ENCODE peak calls at places on chromosome 2, in seven cellular contexts. F is fibroblast of lung, T is adrenal gland, S is transverse colon, L is heart left ventricle, J is lung, V is upper lobe of right lung. I is an unnamed sample.
A peak's percentile ranks its signal among the peaks of the same experiment; 100 is the strongest.

GRCh38 chr2:219385958-219386520 is 1.7 kb downstream of the DNPEP start:
- DNase-seq in F (no peak), T (peak; percentile 38), S (no peak), L (no peak), J (no peak), V (peak; percentile 53), I (no peak)

GRCh38 chr2:96554293-96555145 is 18.0 kb downstream of the ARID5A start:
- DNase-seq in F (peak; percentile 34), T (peak; percentile 73), S (peak; percentile 71), L (peak; percentile 72), J (peak; percentile 61), V (peak; percentile 85), I (peak; percentile 53)

GRCh38 chr2:226524381-226524843 is 275.2 kb downstream of the IRS1 start:
- DNase-seq in F (peak; percentile 86), T (peak; percentile 24), S (no peak), L (no peak), J (no peak), V (no peak), I (no peak)

GRCh38 chr2:16287281-16287680 is 346.9 kb downstream of the MYCN start:
- DNase-seq in F (no peak), T (no peak), S (no peak), L (no peak), J (no peak), V (no peak), I (peak; percentile 97)

GRCh38 chr2:79512442-79513401 is at the start of gene CTNNA2:
- DNase-seq in F (peak; percentile 26), T (peak; percentile 70), S (peak; percentile 16), L (peak; percentile 12), J (no peak), V (peak; percentile 69), I (peak; percentile 91)

GRCh38 chr2:30398084-30398483 is 49.0 kb upstream of the LCLAT1 start:
- DNase-seq in F (no peak), T (no peak), S (no peak), L (no peak), J (no peak), V (no peak), I (no peak)

GRCh38 chr2:7812231-7812995 is 869.4 kb upstream of the ID2 start:
- DNase-seq in F (peak; percentile 85), T (no peak), S (no peak), L (no peak), J (no peak), V (no peak), I (no peak)

GRCh38 chr2:214549946-214550345 is 139.1 kb downstream of the VWC2L start:
- DNase-seq in F (no peak), T (no peak), S (no peak), L (no peak), J (no peak), V (no peak), I (no peak)

GRCh38 chr2:212147921-212148513 is 390.6 kb downstream of the ERBB4 start:
- DNase-seq in F (no peak), T (no peak), S (no peak), L (no peak), J (no peak), V (no peak), I (no peak)

GRCh38 chr2:5497874-5498273 is 194.3 kb upstream of the SOX11 start:
- DNase-seq in F (no peak), T (no peak), S (no peak), L (no peak), J (no peak), V (no peak), I (no peak)
- H3K27me3 ChIP-seq in F (no peaks in the 10 kb centered on the region), T (no peaks in the 10 kb centered on the region), S (no peaks in the 10 kb centered on the region), L (no peaks in the 10 kb centered on the region), J (no peaks in the 10 kb centered on the region), V (no peaks in the 10 kb centered on the region), I (no peaks in the 10 kb centered on the region)

DNA sequence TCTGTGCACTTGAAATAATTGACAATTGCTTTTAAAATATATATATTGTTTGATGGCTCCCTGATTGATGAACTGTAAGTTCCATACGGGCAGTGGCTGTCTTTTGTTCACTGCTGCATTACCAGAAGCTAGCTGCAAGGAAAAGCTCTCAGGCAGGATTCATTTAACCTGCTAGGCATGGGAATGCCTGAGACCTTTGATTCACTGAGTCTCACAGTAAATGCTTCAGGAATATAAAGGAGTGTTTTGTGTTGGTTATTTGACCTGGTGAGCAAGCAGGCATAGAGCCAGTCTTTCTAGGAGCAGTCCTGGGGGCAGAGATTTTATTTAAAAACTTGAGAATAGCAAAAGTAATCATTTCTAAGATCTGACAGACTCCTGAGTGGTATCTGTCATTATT is 193.2 kb upstream of the ITGA4 start:
- DNase-seq in F (peak; percentile 8), T (no peak), S (no peak), L (no peak), J (no peak), V (no peak), I (no peak)
- TF ChIP-seq CTCF in F (no peak), T (no peak), S (no peak), L (no peak), J (no peak), V (no peak), I (no peak)

DNA sequence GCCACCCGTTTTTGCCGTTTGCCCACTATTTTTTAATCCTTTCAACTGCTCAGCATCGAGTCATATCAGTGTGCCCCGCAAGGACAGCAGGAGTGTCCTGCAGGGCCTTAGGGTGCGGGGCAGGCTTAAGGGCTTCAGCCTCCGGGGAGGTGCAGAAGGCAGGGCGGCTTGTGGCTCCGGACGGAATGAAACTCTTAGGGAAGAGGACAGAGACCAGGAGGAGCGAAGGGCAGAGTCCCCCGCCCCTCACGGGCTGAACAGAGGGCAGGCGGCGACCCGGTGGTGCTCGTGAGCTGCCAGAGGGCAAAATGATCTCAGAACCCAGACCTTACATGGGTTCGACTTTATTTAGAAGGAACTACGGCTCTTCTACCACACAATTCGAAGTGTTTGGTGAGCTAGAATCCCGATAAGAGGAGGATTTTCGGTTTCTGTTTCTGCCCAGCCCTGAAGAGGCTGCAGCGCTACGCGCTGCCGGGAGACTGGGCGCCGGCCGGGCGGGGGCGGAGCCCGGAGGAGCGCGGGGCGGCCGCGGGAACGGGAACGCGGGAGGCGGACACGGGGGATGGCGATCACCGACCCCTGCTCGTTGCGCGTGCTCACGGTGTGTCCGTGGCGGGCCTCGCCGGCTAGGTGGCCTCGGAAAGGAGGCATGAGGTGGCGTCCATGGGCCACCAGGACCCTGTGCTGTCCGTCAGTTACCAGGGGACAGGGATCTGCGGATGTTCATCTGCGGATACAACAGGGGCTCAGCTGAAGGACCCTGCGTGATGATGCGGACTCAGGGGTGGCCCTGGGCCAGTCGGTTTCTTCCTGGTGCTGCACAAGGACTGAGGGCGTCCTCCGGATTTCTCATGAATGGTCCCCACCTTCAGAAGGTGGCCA is 4.3 kb upstream of the SP100 start:
- DNase-seq in F (peak; percentile 57), T (peak; percentile 73), S (peak; percentile 73), L (peak; percentile 73), J (peak; percentile 51), V (peak; percentile 87), I (peak; percentile 50)
- H3K4me1 ChIP-seq in F (peaks cover 12% of the 10 kb centered on the region), T (peaks cover 26% of the 10 kb centered on the region), S (peaks cover 8% of the 10 kb centered on the region), L (peaks cover 14% of the 10 kb centered on the region), J (peaks cover 35% of the 10 kb centered on the region), V (peaks cover 17% of the 10 kb centered on the region), I (no peaks in the 10 kb centered on the region)

GRCh38 chr2:44952806-44953685 is 11.5 kb downstream of the SIX3 start:
- DNase-seq in F (no peak), T (no peak), S (no peak), L (no peak), J (no peak), V (no peak), I (no peak)

GRCh38 chr2:44952143-44952805 is 10.8 kb downstream of the SIX3 start:
- DNase-seq in F (peak; percentile 58), T (peak; percentile 43), S (peak; percentile 24), L (no peak), J (no peak), V (no peak), I (no peak)

GRCh38 chr2:44951124-44951523 is 9.6 kb downstream of the SIX3 start:
- DNase-seq in F (no peak), T (no peak), S (no peak), L (no peak), J (no peak), V (no peak), I (no peak)

GRCh38 chr2:44950646-44951045 is 9.1 kb downstream of the SIX3 start:
- DNase-seq in F (no peak), T (no peak), S (no peak), L (no peak), J (no peak), V (no peak), I (no peak)

DNA sequence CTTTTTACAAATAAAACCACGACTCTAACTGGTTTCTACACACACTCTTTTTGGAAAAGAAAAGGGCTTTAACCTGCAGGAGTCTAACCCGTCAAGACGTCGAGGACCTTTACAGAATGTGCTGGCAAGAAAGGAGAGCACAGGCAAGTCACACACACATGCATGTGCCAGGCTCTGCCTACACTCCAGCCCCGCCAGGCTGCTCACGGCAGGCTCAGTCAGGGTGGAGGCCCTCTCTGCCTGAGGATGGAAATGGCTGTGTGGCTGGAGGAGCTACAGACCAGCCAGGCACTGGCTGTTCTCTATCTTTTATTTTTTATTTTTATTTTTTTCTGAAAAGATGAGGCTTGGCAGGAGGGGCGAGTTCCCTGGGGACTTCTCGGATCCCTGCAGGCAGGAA is 10.2 kb downstream of the SIX3 start:
- DNase-seq in F (no peak), T (no peak), S (no peak), L (no peak), J (no peak), V (no peak), I (no peak)
- H3K27me3 ChIP-seq in F (peaks cover 71% of the 10 kb centered on the region), T (peaks cover 67% of the 10 kb centered on the region), S (peaks cover 98% of the 10 kb centered on the region), L (peaks cover 92% of the 10 kb centered on the region), J (peaks cover 25% of the 10 kb centered on the region), V (peaks cover 86% of the 10 kb centered on the region), I (no peaks in the 10 kb centered on the region)

GRCh38 chr2:236626391-236627150 is 56.9 kb downstream of the ACKR3 start:
- DNase-seq in F (no peak), T (no peak), S (no peak), L (no peak), J (no peak), V (no peak), I (no peak)
- TF ChIP-seq CTCF in F (no peak), T (no peak), S (no peak), L (no peak), J (no peak), V (no peak), I (no peak)

GRCh38 chr2:71336384-71336783 is 4.8 kb downstream of the ZNF638 start:
- DNase-seq in F (no peak), T (no peak), S (no peak), L (no peak), J (no peak), V (no peak), I (no peak)
- H3K4me1 ChIP-seq in F (peaks cover 7% of the 10 kb centered on the region), T (peaks cover 81% of the 10 kb centered on the region), S (peaks cover 24% of the 10 kb centered on the region), L (peaks cover 34% of the 10 kb centered on the region), J (peaks cover 4% of the 10 kb centered on the region), V (peaks cover 55% of the 10 kb centered on the region), I (no peaks in the 10 kb centered on the region)

GRCh38 chr2:232927041-232927792 is 57.2 kb downstream of the SNORC start:
- DNase-seq in F (peak; percentile 36), T (no peak), S (no peak), L (no peak), J (no peak), V (no peak), I (no peak)

GRCh38 chr2:232925153-232925768 is 55.2 kb downstream of the SNORC start:
- DNase-seq in F (no peak), T (no peak), S (no peak), L (no peak), J (no peak), V (no peak), I (no peak)

GRCh38 chr2:232924433-232924832 is 54.4 kb downstream of the SNORC start:
- DNase-seq in F (no peak), T (no peak), S (no peak), L (no peak), J (no peak), V (no peak), I (no peak)

GRCh38 chr2:232926448-232927040 is 56.5 kb downstream of the SNORC start:
- DNase-seq in F (no peak), T (no peak), S (no peak), L (no peak), J (no peak), V (no peak), I (no peak)

GRCh38 chr2:232925769-232926163 is 55.7 kb downstream of the SNORC start:
- DNase-seq in F (no peak), T (no peak), S (no peak), L (no peak), J (no peak), V (no peak), I (no peak)
- H3K27me3 ChIP-seq in F (peaks cover 13% of the 10 kb centered on the region), T (peaks cover 41% of the 10 kb centered on the region), S (peaks cover 41% of the 10 kb centered on the region), L (peaks cover 65% of the 10 kb centered on the region), J (peaks cover 10% of the 10 kb centered on the region), V (peaks cover 61% of the 10 kb centered on the region), I (peaks cover 62% of the 10 kb centered on the region)